ENCODE peak calls at places on chromosomes 7 and 10, in four cellular contexts. J, T, B and H are unnamed samples. For H3K9me3, the result is how much of the 10 kb centered on the place peaks cover.

GRCh38 chr7:7962851-7963250 is 5.7 kb upstream of the GLCCI1 start:
- DNase-seq in J (no peak), T (no peak), B (no peak), H (no peak)

GRCh38 chr7:134062460-134062859 is 64.7 kb upstream of the LRGUK start:
- DNase-seq in J (no peak), T (no peak), B (no peak), H (no peak)

GRCh38 chr7:194257-194995 is 2.1 kb downstream of the FAM20C start:
- DNase-seq in J (peak), T (no peak), B (no peak), H (no peak)

GRCh38 chr10:95925033-95925432 is 17.3 kb downstream of the CC2D2B start:
- DNase-seq in J (no peak), T (no peak), B (no peak), H (no peak)

GRCh38 chr10:112361951-112362770 is 11.8 kb upstream of the ACSL5 start:
- DNase-seq in J (peak), T (no peak), B (no peak), H (no peak)

GRCh38 chr10:97195654-97196212 is 10.0 kb upstream of the SLIT1 start:
- DNase-seq in J (no peak), T (no peak), B (no peak), H (no peak)

GRCh38 chr7:94374231-94374630 is 20.5 kb upstream of the COL1A2 start:
- DNase-seq in J (peak), T (no peak), B (no peak), H (peak)

GRCh38 chr10:13272164-13272571 is 27.7 kb downstream of the PHYH start:
- DNase-seq in J (peak), T (no peak), B (peak), H (no peak)

GRCh38 chr10:61793760-61794713 is 107.5 kb upstream of the ARID5B start:
- DNase-seq in J (no peak), T (no peak), B (no peak), H (peak)

GRCh38 chr7:118372530-118372929 is 148.0 kb downstream of the ANKRD7 start:
- DNase-seq in J (peak), T (no peak), B (no peak), H (peak)

GRCh38 chr10:77266242-77266641 is 371.4 kb downstream of the KCNMA1 start:
- DNase-seq in J (no peak), T (no peak), B (no peak), H (no peak)

GRCh38 chr7:124856299-124856888 is 73.2 kb downstream of the POT1 start:
- DNase-seq in J (peak), T (peak), B (no peak), H (no peak)

GRCh38 chr7:51013861-51014511 is 231.3 kb upstream of the GRB10 start:
- DNase-seq in J (no peak), T (no peak), B (peak), H (no peak)

GRCh38 chr7:44486001-44486400 is 4.5 kb downstream of the NUDCD3 start:
- DNase-seq in J (no peak), T (no peak), B (no peak), H (no peak)

GRCh38 chr7:98251251-98251843 is 685 bp downstream of the TECPR1 start:
- DNase-seq in J (no peak), T (no peak), B (no peak), H (peak)

GRCh38 chr10:14378387-14378960 is 47.8 kb upstream of the FRMD4A start:
- DNase-seq in J (no peak), T (no peak), B (no peak), H (no peak)

GRCh38 chr10:25748509-25748908 is 185.5 kb upstream of the MYO3A start:
- DNase-seq in J (no peak), T (no peak), B (no peak), H (no peak)

GRCh38 chr7:152132812-152133211 is 107.3 kb downstream of the GALNT11 start:
- DNase-seq in J (no peak), T (no peak), B (no peak), H (no peak)

GRCh38 chr7:151814400-151814914 is 62.5 kb downstream of the PRKAG2 start:
- DNase-seq in J (no peak), T (no peak), B (peak), H (no peak)

GRCh38 chr7:76300210-76300731 is 2.2 kb upstream of the HSPB1 start:
- DNase-seq in J (peak), T (peak), B (no peak), H (no peak)

GRCh38 chr10:48453451-48454301 is 147.2 kb downstream of the MAPK8 start:
- DNase-seq in J (no peak), T (no peak), B (peak), H (no peak)

GRCh38 chr10:93437946-93438795 is 44.0 kb downstream of the MYOF start:
- DNase-seq in J (peak), T (no peak), B (peak), H (no peak)

DNA sequence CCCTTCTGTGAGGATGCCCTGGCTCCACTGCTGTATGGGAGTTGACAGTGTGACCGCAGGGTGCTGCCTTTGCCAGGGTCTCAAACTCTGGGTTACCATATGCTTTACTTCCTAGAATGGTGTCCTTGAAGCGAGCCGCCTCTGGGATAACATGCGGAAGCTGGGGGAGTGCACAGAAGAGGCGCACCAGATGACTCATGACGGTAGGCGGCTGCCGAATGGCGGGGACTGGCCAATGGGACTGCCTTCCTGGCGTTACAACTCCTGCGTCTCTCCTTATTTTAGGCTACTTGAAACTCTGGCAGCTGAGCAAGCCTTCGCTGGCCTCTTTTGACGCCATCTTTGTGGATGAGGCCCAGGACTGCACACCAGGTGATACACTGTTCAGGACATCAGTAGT is 27.3 kb downstream of the FBH1 start:
- DNase-seq in J (no peak), T (no peak), B (no peak), H (no peak)
- TF ChIP-seq CTCF in J (no peak), T (no peak), B (no peak), H (no peak)

GRCh38 chr7:33872870-33873269 is 32.5 kb upstream of the BMPER start:
- DNase-seq in J (peak), T (no peak), B (no peak), H (no peak)

GRCh38 chr7:33873518-33873917 is 31.8 kb upstream of the BMPER start:
- DNase-seq in J (no peak), T (no peak), B (no peak), H (no peak)

GRCh38 chr7:33876600-33877274 is 28.6 kb upstream of the BMPER start:
- DNase-seq in J (peak), T (no peak), B (no peak), H (no peak)

GRCh38 chr7:33873981-33874750 is 31.2 kb upstream of the BMPER start:
- DNase-seq in J (peak), T (no peak), B (no peak), H (no peak)

GRCh38 chr7:33874943-33875342 is 30.4 kb upstream of the BMPER start:
- DNase-seq in J (peak), T (no peak), B (no peak), H (no peak)
- H3K4me3 ChIP-seq in J (no peak), T (no peak), B (no peak), H (no peak)

GRCh38 chr10:129774082-129774735 is 189.9 kb downstream of the EBF3 start:
- DNase-seq in J (no peak), T (no peak), B (no peak), H (no peak)
- H3K9me3 ChIP-seq in J (under half), T (under half), B (under half), H (under half)

DNA sequence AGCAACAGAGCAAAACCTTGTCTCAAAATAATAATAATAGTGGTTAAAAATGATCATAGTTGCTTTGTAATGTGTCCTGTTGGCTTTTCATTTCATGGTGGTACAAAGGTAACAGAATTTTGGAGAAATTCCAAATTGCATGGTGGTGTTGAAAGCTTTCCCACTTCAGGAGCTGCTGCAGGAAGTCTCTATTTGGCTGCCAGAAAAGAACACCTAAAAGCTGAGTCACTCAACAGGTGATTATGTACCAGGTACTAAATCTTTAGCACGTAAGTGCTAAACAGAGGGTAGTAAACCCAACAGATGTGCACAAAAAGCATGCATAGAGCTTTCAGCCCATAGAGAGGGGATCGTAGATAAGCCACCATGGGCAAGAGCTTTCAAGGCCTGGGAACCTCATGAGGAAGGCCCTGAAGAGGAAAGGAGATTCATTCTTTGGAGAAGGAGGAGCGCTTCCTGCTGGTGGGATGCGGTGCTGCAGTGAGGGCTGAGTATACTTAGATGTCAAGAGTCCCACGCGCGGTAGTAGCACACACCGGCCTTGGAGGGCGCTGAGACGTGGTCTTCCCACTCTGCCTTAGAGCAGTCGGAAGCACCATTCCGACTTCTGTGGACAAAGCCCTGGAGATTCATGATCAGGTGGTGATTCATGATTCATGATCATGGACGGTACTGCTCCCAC is 118.7 kb downstream of the RALA start:
- DNase-seq in J (peak), T (no peak), B (peak), H (peak)
- TF ChIP-seq CTCF in J (peak), T (no peak), B (peak), H (peak)

GRCh38 chr10:79244841-79245504 is 102.3 kb upstream of the PPIF start:
- DNase-seq in J (no peak), T (no peak), B (no peak), H (no peak)
- H3K4me3 ChIP-seq in J (no peak), T (no peak), B (no peak), H (no peak)

GRCh38 chr10:133020193-133020817 is 67.4 kb upstream of the ADGRA1 start:
- DNase-seq in J (no peak), T (no peak), B (no peak), H (no peak)

GRCh38 chr10:133023216-133023843 is 64.4 kb upstream of the ADGRA1 start:
- DNase-seq in J (no peak), T (no peak), B (no peak), H (no peak)

GRCh38 chr10:133021116-133021962 is 66.4 kb upstream of the ADGRA1 start:
- DNase-seq in J (no peak), T (no peak), B (no peak), H (no peak)

GRCh38 chr10:133022784-133023115 is 65.0 kb upstream of the ADGRA1 start:
- DNase-seq in J (peak), T (no peak), B (no peak), H (peak)

GRCh38 chr10:133021963-133022783 is 65.6 kb upstream of the ADGRA1 start:
- DNase-seq in J (no peak), T (no peak), B (no peak), H (peak)
- H3K9me3 ChIP-seq in J (under half), T (under half), B (under half), H (under half)